ENCODE peak calls at places on chromosomes 3 and 15, in nine cellular contexts. C, Z, W, K, H, E, V, M and F are unnamed samples.

GRCh38 chr3:42721690-42722089 is 19.1 kb upstream of the HHATL start:
- DNase-seq in C (no peak), Z (no peak), W (no peak), K (no peak), H (no peak), E (no peak), V (no peak), M (no peak), F (no peak)

GRCh38 chr3:12662593-12663310 is 1.2 kb downstream of the RAF1 start:
- DNase-seq in C (peak; percentile 24), Z (peak; percentile 15), W (peak; percentile 59), K (no peak), H (no peak), E (no peak), V (peak; percentile 63), M (peak; percentile 75), F (peak; percentile 74)

GRCh38 chr15:23648920-23649515 is 1.4 kb upstream of the MAGEL2 start:
- DNase-seq in C (peak; percentile 37), Z (no peak), W (peak; percentile 47), K (peak; percentile 27), H (no peak), E (no peak), V (no peak), M (peak; percentile 74), F (peak; percentile 24)

GRCh38 chr3:184685646-184686045 is 26.2 kb downstream of the MAGEF1 start:
- DNase-seq in C (no peak), Z (no peak), W (no peak), K (no peak), H (no peak), E (no peak), V (no peak), M (peak; percentile 82), F (no peak)

GRCh38 chr3:5317572-5317971 is 130.1 kb downstream of the EDEM1 start:
- DNase-seq in C (no peak), Z (no peak), W (no peak), K (no peak), H (no peak), E (no peak), V (no peak), M (no peak), F (no peak)

GRCh38 chr3:72384602-72385001 is 463.6 kb downstream of the SHQ1 start:
- DNase-seq in C (no peak), Z (no peak), W (no peak), K (no peak), H (no peak), E (no peak), V (no peak), M (no peak), F (no peak)

GRCh38 chr3:145696011-145696410 is 465.0 kb downstream of the PLOD2 start:
- DNase-seq in C (no peak), Z (no peak), W (no peak), K (no peak), H (no peak), E (no peak), V (no peak), M (no peak), F (no peak)

GRCh38 chr3:42163622-42164244 is 72.6 kb downstream of the TRAK1 start:
- DNase-seq in C (no peak), Z (no peak), W (no peak), K (no peak), H (no peak), E (no peak), V (no peak), M (no peak), F (no peak)

GRCh38 chr15:88274534-88275460 is 18.3 kb upstream of the NTRK3 start:
- DNase-seq in C (peak; percentile 47), Z (peak; percentile 16), W (peak; percentile 70), K (peak; percentile 11), H (no peak), E (no peak), V (no peak), M (peak; percentile 94), F (peak; percentile 29)

GRCh38 chr3:66602691-66603090 is 101.9 kb upstream of the LRIG1 start:
- DNase-seq in C (no peak), Z (no peak), W (no peak), K (no peak), H (no peak), E (no peak), V (no peak), M (no peak), F (no peak)

GRCh38 chr3:69385723-69386483 is at the start of gene FRMD4B:
- DNase-seq in C (peak; percentile 36), Z (no peak), W (peak; percentile 58), K (peak; percentile 9), H (no peak), E (no peak), V (peak; percentile 71), M (peak; percentile 81), F (peak; percentile 88)

GRCh38 chr3:175605851-175606250 is 746.7 kb downstream of the NAALADL2 start:
- DNase-seq in C (no peak), Z (no peak), W (no peak), K (no peak), H (no peak), E (no peak), V (no peak), M (no peak), F (no peak)

GRCh38 chr3:120182613-120183524 is 88.6 kb upstream of the GSK3B start:
- DNase-seq in C (peak; percentile 50), Z (no peak), W (no peak), K (peak; percentile 55), H (no peak), E (no peak), V (no peak), M (no peak), F (no peak)

GRCh38 chr15:64426845-64427465 is 33.4 kb upstream of the ZNF609 start:
- DNase-seq in C (peak; percentile 45), Z (no peak), W (no peak), K (peak; percentile 55), H (peak; percentile 9), E (no peak), V (no peak), M (no peak), F (no peak)

GRCh38 chr3:132083583-132084372 is 49.0 kb upstream of the CPNE4 start:
- DNase-seq in C (no peak), Z (no peak), W (no peak), K (no peak), H (no peak), E (no peak), V (no peak), M (peak; percentile 39), F (no peak)

GRCh38 chr3:39485547-39485946 is 18.1 kb downstream of the MOBP start:
- DNase-seq in C (no peak), Z (no peak), W (no peak), K (no peak), H (no peak), E (no peak), V (no peak), M (no peak), F (no peak)

GRCh38 chr15:50909044-50909342 is 510 bp downstream of the AP4E1 start:
- DNase-seq in C (no peak), Z (peak; percentile 62), W (no peak), K (no peak), H (no peak), E (no peak), V (no peak), M (no peak), F (no peak)

GRCh38 chr15:84023636-84024035 is 211.9 kb upstream of the GOLGA6L4 start:
- DNase-seq in C (peak; percentile 34), Z (peak; percentile 25), W (peak; percentile 44), K (peak; percentile 11), H (no peak), E (no peak), V (no peak), M (peak; percentile 68), F (no peak)

GRCh38 chr3:13710251-13710650 is 161.3 kb downstream of the FBLN2 start:
- DNase-seq in C (no peak), Z (no peak), W (no peak), K (no peak), H (no peak), E (no peak), V (no peak), M (peak; percentile 20), F (no peak)